ENCODE peak calls at places on chromosome 1, in eight cellular contexts. One of them, this sample, is unnamed.

GRCh38 chr1:155273134-155273982 is at the start of gene CLK2:
- DNase-seq in neural crest cell: peak; percentile 93
- DNase-seq in stimulated activated CD4-positive, alpha-beta T cell treated with anti-CD3 and anti-CD28 coated beads, Interleukin-4, amount 100 ng/mL, for 4 hours: peak; percentile 96
- DNase-seq in mammary epithelial cell: peak; percentile 93
- DNase-seq in lung microvascular endothelial cell: peak; percentile 96
- DNase-seq in GDM1: peak; percentile 98
- DNase-seq in stimulated activated CD8-positive, alpha-beta memory T cell treated with anti-CD3 and anti-CD28 coated beads, Interleukin-4, amount 100 ng/mL, for 24 hours: peak; percentile 97
- DNase-seq in fibroblast of the aortic adventitia: peak; percentile 88
- DNase-seq in this sample: peak; percentile 98

GRCh38 chr1:156840880-156841279 is 18.0 kb downstream of the INSRR start:
- DNase-seq in neural crest cell: no peak
- DNase-seq in stimulated activated CD4-positive, alpha-beta T cell treated with anti-CD3 and anti-CD28 coated beads, Interleukin-4, amount 100 ng/mL, for 4 hours: no peak
- DNase-seq in mammary epithelial cell: no peak
- DNase-seq in lung microvascular endothelial cell: no peak
- DNase-seq in GDM1: no peak
- DNase-seq in stimulated activated CD8-positive, alpha-beta memory T cell treated with anti-CD3 and anti-CD28 coated beads, Interleukin-4, amount 100 ng/mL, for 24 hours: no peak
- DNase-seq in fibroblast of the aortic adventitia: no peak
- DNase-seq in this sample: no peak

GRCh38 chr1:226681652-226682493 is 57.2 kb downstream of the ITPKB start:
- DNase-seq in neural crest cell: no peak
- DNase-seq in stimulated activated CD4-positive, alpha-beta T cell treated with anti-CD3 and anti-CD28 coated beads, Interleukin-4, amount 100 ng/mL, for 4 hours: no peak
- DNase-seq in mammary epithelial cell: no peak
- DNase-seq in lung microvascular endothelial cell: no peak
- DNase-seq in GDM1: no peak
- DNase-seq in stimulated activated CD8-positive, alpha-beta memory T cell treated with anti-CD3 and anti-CD28 coated beads, Interleukin-4, amount 100 ng/mL, for 24 hours: no peak
- DNase-seq in fibroblast of the aortic adventitia: no peak
- DNase-seq in this sample: no peak

GRCh38 chr1:204157942-204158341 is 6.1 kb upstream of the ETNK2 start:
- DNase-seq in neural crest cell: no peak
- DNase-seq in stimulated activated CD4-positive, alpha-beta T cell treated with anti-CD3 and anti-CD28 coated beads, Interleukin-4, amount 100 ng/mL, for 4 hours: no peak
- DNase-seq in mammary epithelial cell: no peak
- DNase-seq in lung microvascular endothelial cell: no peak
- DNase-seq in GDM1: no peak
- DNase-seq in stimulated activated CD8-positive, alpha-beta memory T cell treated with anti-CD3 and anti-CD28 coated beads, Interleukin-4, amount 100 ng/mL, for 24 hours: no peak
- DNase-seq in fibroblast of the aortic adventitia: no peak
- DNase-seq in this sample: no peak

GRCh38 chr1:156376146-156376545 is 7.1 kb downstream of the RHBG start:
- DNase-seq in neural crest cell: no peak
- DNase-seq in stimulated activated CD4-positive, alpha-beta T cell treated with anti-CD3 and anti-CD28 coated beads, Interleukin-4, amount 100 ng/mL, for 4 hours: no peak
- DNase-seq in mammary epithelial cell: no peak
- DNase-seq in lung microvascular endothelial cell: no peak
- DNase-seq in GDM1: no peak
- DNase-seq in stimulated activated CD8-positive, alpha-beta memory T cell treated with anti-CD3 and anti-CD28 coated beads, Interleukin-4, amount 100 ng/mL, for 24 hours: no peak
- DNase-seq in fibroblast of the aortic adventitia: peak; percentile 40
- DNase-seq in this sample: no peak

GRCh38 chr1:14715266-14715665 is 116.8 kb downstream of the KAZN start:
- DNase-seq in neural crest cell: no peak
- DNase-seq in stimulated activated CD4-positive, alpha-beta T cell treated with anti-CD3 and anti-CD28 coated beads, Interleukin-4, amount 100 ng/mL, for 4 hours: no peak
- DNase-seq in mammary epithelial cell: no peak
- DNase-seq in lung microvascular endothelial cell: no peak
- DNase-seq in GDM1: no peak
- DNase-seq in stimulated activated CD8-positive, alpha-beta memory T cell treated with anti-CD3 and anti-CD28 coated beads, Interleukin-4, amount 100 ng/mL, for 24 hours: no peak
- DNase-seq in fibroblast of the aortic adventitia: no peak
- DNase-seq in this sample: no peak

GRCh38 chr1:150847499-150848060 is 28.8 kb downstream of the ARNT start:
- DNase-seq in neural crest cell: no peak
- DNase-seq in stimulated activated CD4-positive, alpha-beta T cell treated with anti-CD3 and anti-CD28 coated beads, Interleukin-4, amount 100 ng/mL, for 4 hours: no peak
- DNase-seq in mammary epithelial cell: no peak
- DNase-seq in lung microvascular endothelial cell: no peak
- DNase-seq in GDM1: no peak
- DNase-seq in stimulated activated CD8-positive, alpha-beta memory T cell treated with anti-CD3 and anti-CD28 coated beads, Interleukin-4, amount 100 ng/mL, for 24 hours: no peak
- DNase-seq in fibroblast of the aortic adventitia: peak; percentile 18
- DNase-seq in this sample: no peak

GRCh38 chr1:237287876-237288517 is 246.0 kb downstream of the RYR2 start:
- DNase-seq in neural crest cell: no peak
- DNase-seq in stimulated activated CD4-positive, alpha-beta T cell treated with anti-CD3 and anti-CD28 coated beads, Interleukin-4, amount 100 ng/mL, for 4 hours: no peak
- DNase-seq in mammary epithelial cell: no peak
- DNase-seq in lung microvascular endothelial cell: no peak
- DNase-seq in GDM1: no peak
- DNase-seq in stimulated activated CD8-positive, alpha-beta memory T cell treated with anti-CD3 and anti-CD28 coated beads, Interleukin-4, amount 100 ng/mL, for 24 hours: no peak
- DNase-seq in fibroblast of the aortic adventitia: no peak
- DNase-seq in this sample: no peak

GRCh38 chr1:212782422-212783154 is 9.0 kb downstream of the NSL1 start:
- DNase-seq in neural crest cell: no peak
- DNase-seq in stimulated activated CD4-positive, alpha-beta T cell treated with anti-CD3 and anti-CD28 coated beads, Interleukin-4, amount 100 ng/mL, for 4 hours: no peak
- DNase-seq in mammary epithelial cell: peak; percentile 7
- DNase-seq in lung microvascular endothelial cell: peak; percentile 54
- DNase-seq in GDM1: no peak
- DNase-seq in stimulated activated CD8-positive, alpha-beta memory T cell treated with anti-CD3 and anti-CD28 coated beads, Interleukin-4, amount 100 ng/mL, for 24 hours: no peak
- DNase-seq in fibroblast of the aortic adventitia: peak; percentile 57
- DNase-seq in this sample: no peak

GRCh38 chr1:55826413-55827080 is 611.4 kb upstream of the USP24 start:
- DNase-seq in neural crest cell: no peak
- DNase-seq in stimulated activated CD4-positive, alpha-beta T cell treated with anti-CD3 and anti-CD28 coated beads, Interleukin-4, amount 100 ng/mL, for 4 hours: no peak
- DNase-seq in mammary epithelial cell: no peak
- DNase-seq in lung microvascular endothelial cell: no peak
- DNase-seq in GDM1: no peak
- DNase-seq in stimulated activated CD8-positive, alpha-beta memory T cell treated with anti-CD3 and anti-CD28 coated beads, Interleukin-4, amount 100 ng/mL, for 24 hours: no peak
- DNase-seq in fibroblast of the aortic adventitia: peak; percentile 46
- DNase-seq in this sample: no peak

GRCh38 chr1:172826096-172826741 is 167.3 kb downstream of the FASLG start:
- DNase-seq in neural crest cell: no peak
- DNase-seq in stimulated activated CD4-positive, alpha-beta T cell treated with anti-CD3 and anti-CD28 coated beads, Interleukin-4, amount 100 ng/mL, for 4 hours: no peak
- DNase-seq in mammary epithelial cell: peak; percentile 68
- DNase-seq in lung microvascular endothelial cell: peak; percentile 76
- DNase-seq in GDM1: peak; percentile 11
- DNase-seq in stimulated activated CD8-positive, alpha-beta memory T cell treated with anti-CD3 and anti-CD28 coated beads, Interleukin-4, amount 100 ng/mL, for 24 hours: no peak
- DNase-seq in fibroblast of the aortic adventitia: peak; percentile 94
- DNase-seq in this sample: peak; percentile 49